ENCODE peak calls at places on chromosomes 2 and 18, in nine cellular contexts. O is activated CD8-positive, alpha-beta memory T cell treated with anti-CD3 and anti-CD28 coated beads for 1 hour; N is LoVo; Z is PC-9; D is amygdala; K is ELF-1; B is HCT116; P is AG20443; J is stimulated activated CD8-positive, alpha-beta memory T cell treated with anti-CD3 and anti-CD28 coated beads, Interleukin-7, amount 100 ng/mL, for 48 hours. T is an unnamed sample.

GRCh38 chr2:160425794-160426193 is 67.8 kb downstream of the RBMS1 start:
- DNase-seq in O (no peak), N (no peak), Z (no peak), D (no peak), K (no peak), B (no peak), P (no peak), J (no peak), T (no peak)

GRCh38 chr2:71807969-71808451 is 339.7 kb downstream of the CYP26B1 start:
- DNase-seq in O (no peak), N (no peak), Z (no peak), D (no peak), K (no peak), B (no peak), P (peak; percentile 53), J (no peak), T (no peak)

GRCh38 chr2:75466708-75467311 is 93.9 kb downstream of the EVA1A start:
- DNase-seq in O (no peak), N (peak; percentile 15), Z (no peak), D (no peak), K (peak; percentile 85), B (peak; percentile 23), P (peak; percentile 38), J (no peak), T (no peak)

GRCh38 chr2:191657977-191658376 is 20.0 kb upstream of the NABP1 start:
- DNase-seq in O (no peak), N (no peak), Z (no peak), D (no peak), K (no peak), B (no peak), P (peak; percentile 45), J (no peak), T (no peak)

GRCh38 chr2:162301151-162301804 is 17.2 kb downstream of the IFIH1 start:
- DNase-seq in O (peak; percentile 10), N (peak; percentile 71), Z (no peak), D (peak; percentile 5), K (peak; percentile 5), B (peak; percentile 41), P (peak; percentile 43), J (no peak), T (no peak)

GRCh38 chr2:119838179-119838578 is 78.5 kb downstream of the PTPN4 start:
- DNase-seq in O (no peak), N (no peak), Z (no peak), D (no peak), K (no peak), B (no peak), P (no peak), J (no peak), T (no peak)

GRCh38 chr2:61707984-61708852 is 145.6 kb downstream of the FAM161A start:
- DNase-seq in O (no peak), N (peak; percentile 8), Z (peak; percentile 69), D (no peak), K (no peak), B (no peak), P (no peak), J (no peak), T (peak; percentile 4)

GRCh38 chr18:22552899-22553460 is 135.3 kb upstream of the CTAGE1 start:
- DNase-seq in O (no peak), N (no peak), Z (no peak), D (no peak), K (no peak), B (no peak), P (no peak), J (no peak), T (no peak)

GRCh38 chr2:237209046-237209375 is 123.3 kb downstream of the COPS8 start:
- DNase-seq in O (no peak), N (no peak), Z (no peak), D (no peak), K (no peak), B (no peak), P (no peak), J (no peak), T (no peak)

GRCh38 chr2:135820003-135820618 is 16.9 kb downstream of the LCT start:
- DNase-seq in O (peak; percentile 31), N (no peak), Z (no peak), D (no peak), K (no peak), B (no peak), P (no peak), J (peak; percentile 79), T (no peak)

GRCh38 chr2:196389670-196390069 is 218.3 kb upstream of the STK17B start:
- DNase-seq in O (no peak), N (no peak), Z (no peak), D (no peak), K (no peak), B (no peak), P (peak; percentile 35), J (no peak), T (no peak)

GRCh38 chr2:229598227-229598626 is 116.1 kb downstream of the DNER start:
- DNase-seq in O (no peak), N (no peak), Z (no peak), D (no peak), K (no peak), B (no peak), P (no peak), J (no peak), T (no peak)

GRCh38 chr2:73917696-73918207 is 8.9 kb upstream of the DGUOK start:
- DNase-seq in O (no peak), N (no peak), Z (no peak), D (no peak), K (no peak), B (no peak), P (no peak), J (no peak), T (no peak)

GRCh38 chr2:227582369-227582768 is 16.3 kb upstream of the SCYGR2 start:
- DNase-seq in O (no peak), N (no peak), Z (no peak), D (no peak), K (no peak), B (no peak), P (no peak), J (no peak), T (no peak)

GRCh38 chr2:173828189-173829157 is 136.7 kb downstream of the SP3 start:
- DNase-seq in O (no peak), N (no peak), Z (no peak), D (no peak), K (no peak), B (no peak), P (no peak), J (no peak), T (no peak)

GRCh38 chr2:126650994-126651393 is 5.0 kb upstream of the GYPC start:
- DNase-seq in O (no peak), N (no peak), Z (no peak), D (no peak), K (no peak), B (no peak), P (no peak), J (no peak), T (no peak)